ENCODE peak calls at places on chromosomes 7 and 10, in eight cellular contexts. U is heart right ventricle; W is HFFc6; G is epithelial cell of prostate; J is activated naive CD8-positive, alpha-beta T cell treated with anti-CD3 and anti-CD28 coated beads, Interleukin-2, amount 10 ng/mL, durations not matched to agents 7 days and 5 days; R is naive B cell; T is fibroblast of lung; P is stimulated activated CD4-positive, alpha-beta T cell treated with anti-CD3 and anti-CD28 coated beads, TNF-alpha, amount 100 ng/mL, for 24 hours. Y is an unnamed sample.

GRCh38 chr7:31114593-31115343 is 62.7 kb downstream of the ADCYAP1R1 start:
- DNase-seq in G (no peak), U (no peak), J (no peak), R (no peak), P (no peak), W (peak; percentile 39), T (peak; percentile 54), Y (peak; percentile 5)

GRCh38 chr7:155696747-155697146 is 52.3 kb downstream of the RBM33 start:
- DNase-seq in G (no peak), P (no peak), W (no peak), J (no peak), T (no peak), R (no peak), U (no peak), Y (no peak)

GRCh38 chr7:37354661-37355131 is 94.0 kb downstream of the ELMO1 start:
- DNase-seq in U (peak; percentile 87), W (no peak), G (no peak), J (no peak), R (no peak), P (peak; percentile 44), T (peak; percentile 11), Y (peak; percentile 40)

GRCh38 chr7:72805526-72806494 is 22.2 kb downstream of the TYW1B start:
- DNase-seq in T (peak; percentile 89), G (no peak), J (no peak), R (no peak), U (no peak), P (no peak), W (peak; percentile 78), Y (no peak)

GRCh38 chr10:96390460-96390864 is 31.7 kb upstream of the OPALIN start:
- DNase-seq in T (no peak), P (no peak), G (no peak), R (no peak), U (peak; percentile 79), W (no peak), J (no peak), Y (no peak)

GRCh38 chr7:108838143-108838542 is 268.5 kb downstream of the DNAJB9 start:
- DNase-seq in J (no peak), P (no peak), R (no peak), U (no peak), W (no peak), T (peak; percentile 3), G (no peak), Y (no peak)

GRCh38 chr7:47266799-47267198 is 315.1 kb downstream of the TNS3 start:
- DNase-seq in R (no peak), T (peak; percentile 28), J (no peak), U (no peak), G (no peak), W (no peak), P (no peak), Y (no peak)

GRCh38 chr10:96281444-96282029 is 10.2 kb upstream of the BLNK start:
- DNase-seq in U (no peak), P (no peak), T (no peak), R (no peak), G (no peak), J (no peak), W (no peak), Y (no peak)

GRCh38 chr10:79189853-79190435 is 121.2 kb downstream of the ZMIZ1 start:
- DNase-seq in J (no peak), W (no peak), T (peak; percentile 64), G (no peak), R (no peak), P (no peak), U (no peak), Y (no peak)

GRCh38 chr10:130990536-130990935 is 321.0 kb downstream of the TCERG1L start:
- DNase-seq in T (no peak), W (no peak), P (no peak), U (no peak), G (no peak), J (no peak), R (no peak), Y (no peak)

GRCh38 chr10:116817178-116817577 is 32.1 kb upstream of the ENO4 start:
- DNase-seq in J (no peak), R (no peak), W (no peak), P (no peak), G (no peak), T (no peak), U (no peak), Y (no peak)

GRCh38 chr7:917255-918117 is 37.0 kb downstream of the ADAP1 start:
- DNase-seq in R (no peak), W (no peak), U (no peak), G (no peak), P (no peak), T (no peak), J (no peak), Y (no peak)

GRCh38 chr10:80462986-80463741 is 9.1 kb downstream of the TSPAN14 start:
- DNase-seq in P (no peak), U (no peak), G (no peak), J (no peak), R (no peak), W (peak; percentile 82), T (peak; percentile 77), Y (no peak)

GRCh38 chr10:822661-823367 is 108.7 kb downstream of the LARP4B start:
- DNase-seq in R (peak; percentile 11), J (no peak), P (no peak), G (no peak), U (no peak), T (no peak), W (no peak), Y (no peak)

GRCh38 chr10:35447693-35448407 is 111.5 kb downstream of the CCNY start:
- DNase-seq in T (peak; percentile 92), G (no peak), J (no peak), P (no peak), R (no peak), U (no peak), W (peak; percentile 67), Y (no peak)

GRCh38 chr7:99366646-99367045 is 7.9 kb upstream of the ARPC1B start:
- DNase-seq in W (no peak), P (no peak), J (no peak), G (no peak), U (no peak), T (no peak), R (no peak), Y (no peak)

GRCh38 chr10:70176441-70176840 is 6.1 kb upstream of the SAR1A start:
- DNase-seq in G (no peak), U (no peak), T (peak; percentile 4), P (no peak), R (no peak), W (no peak), J (no peak), Y (no peak)

GRCh38 chr7:41809081-41809480 is 106.2 kb upstream of the INHBA start:
- DNase-seq in W (no peak), R (no peak), U (no peak), J (no peak), P (no peak), T (no peak), G (no peak), Y (no peak)

GRCh38 chr10:27564381-27564780 is 60.3 kb downstream of the RAB18 start:
- DNase-seq in J (no peak), U (no peak), W (no peak), R (no peak), G (no peak), P (no peak), T (no peak), Y (no peak)

GRCh38 chr7:27897441-27897847 is 157.5 kb downstream of the TAX1BP1 start:
- DNase-seq in W (no peak), R (no peak), T (no peak), U (no peak), P (no peak), G (no peak), J (no peak), Y (no peak)

GRCh38 chr7:121499526-121500123 is 103.5 kb upstream of the FAM3C start:
- DNase-seq in G (no peak), T (no peak), W (no peak), P (no peak), U (no peak), R (no peak), J (no peak), Y (no peak)

Y was measured in fibroblast of the conjunctiva.